ENCODE peak calls at places on chromosomes 12 and 14, in six cellular contexts. F is substantia nigra; O is activated CD8-positive, alpha-beta memory T cell treated with anti-CD3 and anti-CD28 coated beads for 24 hours; X is mesendoderm; E is glomerular endothelial cell; J is astrocyte of the spinal cord. R is an unnamed sample.

GRCh38 chr12:27780612-27781408 is 774 bp upstream of the MANSC4 start:
- DNase-seq in F (no peak), O (no peak), X (peak), E (peak), J (peak), R (peak)

GRCh38 chr12:118534003-118534402 is 157.6 kb downstream of the SUDS3 start:
- DNase-seq in F (no peak), O (no peak), X (no peak), E (no peak), J (no peak), R (no peak)

GRCh38 chr12:128402481-128402880 is 135.5 kb downstream of the TMEM132C start:
- DNase-seq in F (no peak), O (no peak), X (peak), E (no peak), J (no peak), R (no peak)

GRCh38 chr12:120841525-120841924 is 62.6 kb downstream of the SPPL3 start:
- DNase-seq in F (no peak), O (no peak), X (no peak), E (no peak), J (no peak), R (no peak)

GRCh38 chr12:197347-197746 is 16.6 kb downstream of the SLC6A12 start:
- DNase-seq in F (no peak), O (no peak), X (no peak), E (no peak), J (no peak), R (no peak)

GRCh38 chr12:20520572-20520971 is 152.2 kb downstream of the PDE3A start:
- DNase-seq in F (no peak), O (no peak), X (no peak), E (no peak), J (no peak), R (no peak)

GRCh38 chr14:90905531-90905930 is 89.3 kb upstream of the TTC7B start:
- DNase-seq in F (no peak), O (no peak), X (no peak), E (no peak), J (no peak), R (no peak)

GRCh38 chr14:91872517-91873470 is 5.5 kb upstream of the TC2N start:
- DNase-seq in F (no peak), O (no peak), X (no peak), E (peak), J (peak), R (peak)

GRCh38 chr14:104794099-104794498 is 1.4 kb downstream of the AKT1 start:
- DNase-seq in F (no peak), O (peak), X (peak), E (no peak), J (peak), R (peak)

GRCh38 chr14:67268456-67269115 is 27.4 kb downstream of the PALS1 start:
- DNase-seq in F (no peak), O (no peak), X (peak), E (no peak), J (no peak), R (peak)

GRCh38 chr14:39372656-39373055 is 59.6 kb downstream of the FBXO33 start:
- DNase-seq in F (no peak), O (no peak), X (no peak), E (no peak), J (peak), R (no peak)